ENCODE peak calls at places on chromosome 1, in five cellular contexts. H, P, M, Z and J are unnamed samples. For H3K4me1, the result is how much of the 10 kb centered on the place peaks cover.

GRCh38 chr1:30524840-30525617 is 198.4 kb downstream of the MATN1 start:
- DNase-seq in M (no peak), H (no peak), Z (no peak), P (no peak), J (no peak)

GRCh38 chr1:53047737-53048344 is 14.2 kb upstream of the PODN start:
- DNase-seq in H (no peak), Z (no peak), M (no peak), P (no peak), J (no peak)

GRCh38 chr1:37752213-37752582 is 12.7 kb downstream of the EPHA10 start:
- DNase-seq in P (peak), H (no peak), Z (no peak), M (no peak), J (no peak)

GRCh38 chr1:210129092-210129491 is 103.5 kb upstream of the SERTAD4 start:
- DNase-seq in P (no peak), H (no peak), Z (no peak), M (no peak), J (no peak)

GRCh38 chr1:215819114-215819513 is 252.0 kb downstream of the KCTD3 start:
- DNase-seq in M (no peak), H (no peak), Z (no peak), P (no peak), J (no peak)

GRCh38 chr1:103197266-103197665 is 88.9 kb upstream of the COL11A1 start:
- DNase-seq in H (no peak), M (no peak), Z (no peak), P (no peak), J (no peak)

GRCh38 chr1:162020145-162020544 is 3.5 kb downstream of the OLFML2B start:
- DNase-seq in P (no peak), H (no peak), Z (no peak), M (no peak), J (no peak)

GRCh38 chr1:157968503-157968902 is 24.9 kb upstream of the KIRREL1 start:
- DNase-seq in Z (no peak), M (no peak), H (no peak), P (no peak), J (no peak)

GRCh38 chr1:12554521-12555305 is 63.3 kb downstream of the DHRS3 start:
- DNase-seq in Z (no peak), M (no peak), P (no peak), H (no peak), J (no peak)

GRCh38 chr1:28680141-28680540 is 11.6 kb downstream of the GMEB1 start:
- DNase-seq in P (no peak), M (no peak), H (no peak), Z (no peak), J (no peak)

GRCh38 chr1:174877208-174877673 is 122.5 kb upstream of the CACYBP start:
- DNase-seq in P (no peak), Z (no peak), H (no peak), M (no peak), J (no peak)

GRCh38 chr1:93051961-93052360 is 27.1 kb upstream of the MTF2 start:
- DNase-seq in H (no peak), M (no peak), Z (no peak), P (no peak), J (no peak)

GRCh38 chr1:151485685-151486255 is 25.4 kb upstream of the CGN start:
- DNase-seq in Z (no peak), P (no peak), M (peak), H (no peak), J (no peak)

GRCh38 chr1:46488343-46489168 is 1.1 kb upstream of the DMBX1 start:
- DNase-seq in M (peak), H (no peak), Z (no peak), P (no peak), J (no peak)

GRCh38 chr1:185823471-185823870 is 89.3 kb downstream of the HMCN1 start:
- DNase-seq in Z (no peak), P (no peak), M (no peak), H (no peak), J (no peak)

GRCh38 chr1:4743978-4744750 is 89.8 kb downstream of the AJAP1 start:
- DNase-seq in M (no peak), Z (no peak), P (no peak), H (no peak), J (no peak)

GRCh38 chr1:16061255-16061654 is 12.2 kb downstream of the FAM131C start:
- DNase-seq in Z (no peak), P (no peak), M (no peak), H (no peak), J (no peak)

GRCh38 chr1:99503276-99503747 is 142.6 kb upstream of the PALMD start:
- DNase-seq in Z (no peak), H (no peak), P (no peak), M (no peak), J (no peak)

GRCh38 chr1:66540434-66541032 is 6.6 kb downstream of the SGIP1 start:
- DNase-seq in P (no peak), Z (no peak), H (no peak), M (peak), J (no peak)

GRCh38 chr1:235635938-235636663 is 13.5 kb downstream of the GNG4 start:
- DNase-seq in Z (no peak), H (no peak), P (no peak), M (no peak), J (peak)

GRCh38 chr1:180198186-180198585 is 31.9 kb upstream of the LHX4 start:
- DNase-seq in Z (no peak), P (no peak), H (no peak), M (no peak), J (no peak)

GRCh38 chr1:33317354-33317753 is 3.5 kb downstream of the A3GALT2 start:
- DNase-seq in P (no peak), Z (no peak), M (no peak), H (no peak), J (no peak)

GRCh38 chr1:60695633-60696032 is 386.7 kb upstream of the NFIA start:
- DNase-seq in Z (no peak), M (no peak), P (no peak), H (no peak), J (no peak)

GRCh38 chr1:231421616-231421970 is 494 bp downstream of the EGLN1 start:
- DNase-seq in H (no peak), P (no peak), Z (no peak), M (no peak), J (peak)

GRCh38 chr1:202010042-202011015 is at the start of gene ELF3:
- DNase-seq in P (no peak), Z (peak), H (no peak), M (peak), J (peak)

GRCh38 chr1:145985502-145986439 is 10.6 kb downstream of the TXNIP start:
- DNase-seq in Z (peak), P (no peak), H (no peak), M (peak), J (no peak)

GRCh38 chr1:2295526-2295925 is 67.4 kb downstream of the SKI start:
- DNase-seq in Z (no peak), M (no peak), H (no peak), P (no peak), J (no peak)
- H3K4me1 ChIP-seq in Z (under half), M (under half), H (under half), P (under half), J (under half)

GRCh38 chr1:23763040-23763577 is 15.1 kb upstream of the PITHD1 start:
- DNase-seq in M (no peak), Z (no peak), P (peak), H (no peak), J (no peak)
- TF ChIP-seq POLR2AphosphoS5 in M (no peak), Z (no peak), P (peak), H (no peak), J (no peak)

GRCh38 chr1:177753655-177754054 is 216.2 kb downstream of the SEC16B start:
- DNase-seq in M (no peak), P (no peak), H (no peak), Z (no peak), J (no peak)
- H3K4me1 ChIP-seq in M (under half), P (under half), H (under half), Z (under half), J (under half)

GRCh38 chr1:248839168-248839555 is 1.1 kb downstream of the ZNF672 start:
- DNase-seq in P (no peak), M (no peak), Z (no peak), H (no peak), J (no peak)
- TF ChIP-seq POLR2AphosphoS5 in P (no peak), M (no peak), Z (no peak), H (no peak), J (no peak)

GRCh38 chr1:181295215-181295614 is 188.1 kb upstream of the CACNA1E start:
- DNase-seq in Z (no peak), H (no peak), P (no peak), M (no peak), J (no peak)
- H3K4me1 ChIP-seq in Z (under half), H (under half), P (under half), M (under half), J (under half)

GRCh38 chr1:228989176-228989575 is 253.9 kb downstream of the RHOU start:
- DNase-seq in Z (no peak), P (no peak), H (no peak), M (no peak), J (no peak)

GRCh38 chr1:228988655-228989054 is 253.4 kb downstream of the RHOU start:
- DNase-seq in Z (no peak), P (no peak), M (no peak), H (no peak), J (no peak)

GRCh38 chr1:228990906-228991569 is 255.8 kb downstream of the RHOU start:
- DNase-seq in Z (no peak), H (no peak), M (no peak), P (no peak), J (no peak)

GRCh38 chr1:228989676-228989991 is 254.4 kb downstream of the RHOU start:
- DNase-seq in P (no peak), M (no peak), Z (no peak), H (no peak), J (no peak)

GRCh38 chr1:228989992-228990827 is 254.9 kb downstream of the RHOU start:
- DNase-seq in P (peak), M (no peak), H (no peak), Z (no peak), J (no peak)
- TF ChIP-seq POLR2AphosphoS5 in P (no peak), M (no peak), H (no peak), Z (peak), J (no peak)

GRCh38 chr1:26281971-26282693 is 2.2 kb downstream of the SH3BGRL3 start:
- DNase-seq in H (no peak), P (no peak), Z (no peak), M (peak), J (no peak)
- H3K4me1 ChIP-seq in H (under half), P (half or more), Z (under half), M (under half), J (under half)